ENCODE peak calls at places on chromosomes 11 and 22, in six cellular contexts. I is neural progenitor cell, E is transverse colon, R is upper lobe of right lung, K is tibial artery, F is psoas muscle. J is an unnamed sample.
A peak's percentile ranks its signal among the peaks of the same experiment; 100 is the strongest.

GRCh38 chr11:64060861-64061444 is 25.2 kb downstream of the FLRT1 start:
- DNase-seq in R (peak; percentile 82), F (peak; percentile 60), E (peak; percentile 29), I (peak; percentile 92), K (no peak), J (peak; percentile 45)

GRCh38 chr11:975824-976223 is 50.2 kb downstream of the AP2A2 start:
- DNase-seq in K (no peak), R (no peak), F (no peak), I (peak; percentile 78), E (no peak), J (no peak)

GRCh38 chr11:122487669-122488068 is 167.9 kb upstream of the UBASH3B start:
- DNase-seq in K (no peak), E (no peak), F (no peak), I (no peak), R (no peak), J (no peak)

GRCh38 chr11:45833761-45834160 is 13.5 kb upstream of the CRY2 start:
- DNase-seq in R (no peak), E (no peak), K (peak; percentile 25), I (no peak), F (no peak), J (no peak)

GRCh38 chr11:47403135-47403534 is 5.3 kb upstream of the SLC39A13 start:
- DNase-seq in E (no peak), R (no peak), F (peak; percentile 4), K (no peak), I (peak; percentile 0), J (no peak)

GRCh38 chr22:27476729-27477128 is 324.8 kb downstream of the MN1 start:
- DNase-seq in F (no peak), E (no peak), I (no peak), R (no peak), K (no peak), J (no peak)

GRCh38 chr22:50046019-50046415 is 12.1 kb downstream of the TTLL8 start:
- DNase-seq in K (no peak), E (no peak), I (no peak), F (no peak), R (no peak), J (peak; percentile 53)

GRCh38 chr11:19370100-19370861 is 129.5 kb upstream of the E2F8 start:
- DNase-seq in E (no peak), R (no peak), I (no peak), K (peak; percentile 88), F (peak; percentile 66), J (no peak)

GRCh38 chr22:45478108-45478771 is 24.4 kb upstream of the FBLN1 start:
- DNase-seq in E (no peak), I (no peak), F (no peak), R (peak; percentile 6), K (no peak), J (no peak)

GRCh38 chr22:39985383-39986045 is 9.2 kb upstream of the FAM83F start:
- DNase-seq in R (peak; percentile 30), K (no peak), E (peak; percentile 42), F (no peak), I (no peak), J (no peak)

GRCh38 chr22:33054276-33054675 is 3.9 kb downstream of the SYN3 start:
- DNase-seq in I (no peak), R (no peak), K (no peak), E (no peak), F (no peak), J (no peak)

GRCh38 chr22:33053323-33053722 is 4.9 kb downstream of the SYN3 start:
- DNase-seq in E (no peak), F (no peak), R (no peak), K (no peak), I (no peak), J (no peak)

GRCh38 chr22:33062402-33062801 is 4.2 kb upstream of the SYN3 start:
- DNase-seq in I (no peak), R (no peak), K (no peak), E (no peak), F (no peak), J (no peak)

GRCh38 chr22:33056108-33056507 is 2.1 kb downstream of the SYN3 start:
- DNase-seq in E (no peak), F (no peak), R (no peak), I (no peak), K (no peak), J (no peak)

GRCh38 chr22:33057363-33057995 is 702 bp downstream of the SYN3 start:
- DNase-seq in E (no peak), R (no peak), I (peak; percentile 30), K (no peak), F (no peak), J (no peak)
- H3K4me1 ChIP-seq in E (no peaks in the 10 kb centered on the region), R (no peaks in the 10 kb centered on the region), I (peaks cover 27% of the 10 kb centered on the region), K (no peaks in the 10 kb centered on the region), F (no peaks in the 10 kb centered on the region), J (peaks cover 3% of the 10 kb centered on the region)

DNA sequence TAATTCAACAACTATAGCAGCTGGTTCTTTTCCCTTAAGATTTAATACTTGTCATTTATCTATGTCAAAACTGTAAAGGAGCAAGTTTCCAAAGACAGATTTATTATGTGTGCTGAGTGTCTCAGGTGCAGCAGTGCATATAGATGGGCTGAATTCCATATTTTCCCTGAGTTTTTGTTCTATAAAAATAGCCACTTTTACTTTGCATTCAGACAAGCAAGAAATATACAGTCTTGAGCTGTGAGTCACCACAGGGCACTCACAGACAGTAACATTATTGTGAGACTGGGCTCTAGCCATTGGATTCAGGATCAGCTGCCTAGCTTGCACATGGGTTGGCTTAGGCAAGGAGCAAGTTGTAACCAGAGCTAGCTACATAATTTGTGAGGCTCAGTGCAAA is 173.8 kb downstream of the CSNK2A3 start:
- DNase-seq in F (no peak), R (no peak), I (no peak), E (no peak), K (no peak), J (no peak)
- H3K27ac ChIP-seq in F (no peak overlapping the region), R (no peak overlapping the region), I (no peak overlapping the region), E (peak overlapping the region; percentile 63), K (peak overlapping the region; percentile 23), J (no peak overlapping the region)

DNA sequence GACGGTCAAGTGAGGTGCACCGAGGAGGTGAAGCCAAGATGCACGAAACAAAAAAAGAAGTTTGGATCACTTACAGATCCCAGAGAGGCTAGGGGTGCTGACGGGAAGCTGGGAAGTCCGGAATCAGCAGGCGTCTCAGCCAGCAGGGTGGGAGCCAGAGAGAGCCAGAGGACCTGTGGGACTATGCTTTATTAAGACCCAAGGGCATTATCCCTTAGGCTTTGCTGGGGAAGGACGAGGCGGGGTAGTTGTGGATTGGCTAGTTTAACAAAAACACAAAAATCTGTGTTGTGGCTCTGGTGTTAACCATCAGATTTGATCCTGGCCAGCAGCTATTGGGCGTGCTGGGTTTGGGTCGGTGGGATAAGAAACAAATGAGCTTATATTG is 427.1 kb downstream of the DYNC2H1 start:
- DNase-seq in F (no peak), E (no peak), I (no peak), K (no peak), R (no peak), J (no peak)
- H3K4me3 ChIP-seq in F (peak overlapping the region; percentile 24), E (no peak overlapping the region), I (no peak overlapping the region), K (peak overlapping the region; percentile 27), R (no peak overlapping the region), J (no peak overlapping the region)

GRCh38 chr11:78192911-78193341 is 4.2 kb downstream of the USP35 start:
- DNase-seq in R (no peak), F (no peak), E (no peak), I (no peak), K (peak; percentile 82), J (no peak)

GRCh38 chr11:78189851-78190250 is 1.1 kb downstream of the USP35 start:
- DNase-seq in R (no peak), I (no peak), K (peak; percentile 69), F (no peak), E (no peak), J (no peak)

GRCh38 chr11:78192223-78192719 is 3.6 kb downstream of the USP35 start:
- DNase-seq in I (no peak), F (no peak), E (no peak), R (no peak), K (peak; percentile 72), J (no peak)

GRCh38 chr11:78190374-78190773 is 1.7 kb downstream of the USP35 start:
- DNase-seq in K (peak; percentile 71), E (no peak), R (no peak), I (no peak), F (no peak), J (no peak)

GRCh38 chr11:78190871-78191538 is 2.3 kb downstream of the USP35 start:
- DNase-seq in I (no peak), K (peak; percentile 64), F (no peak), R (no peak), E (no peak), J (no peak)
- H3K4me1 ChIP-seq in I (peaks cover 12% of the 10 kb centered on the region), K (peaks cover 80% of the 10 kb centered on the region), F (peaks cover 41% of the 10 kb centered on the region), R (peaks cover 32% of the 10 kb centered on the region), E (peaks cover 32% of the 10 kb centered on the region), J (peaks cover 47% of the 10 kb centered on the region)

J was measured in left lung.